ENCODE peak calls at places on chromosomes 7 and 10, in eight cellular contexts. T is Peyer's patch, V is iPS DF 6.9, C is OCI-LY7, B is pancreas, R is GM23338, I is right lobe of liver, P is kidney. N is an unnamed sample. For H3K4me1, the result is how much of the 10 kb centered on the place peaks cover.

GRCh38 chr10:59470570-59470969 is 108.2 kb upstream of the FAM13C start:
- DNase-seq in P (no peak), T (no peak), V (no peak), B (no peak), R (peak), C (no peak), I (no peak), N (no peak)

GRCh38 chr10:90665905-90666662 is 191.8 kb downstream of the HTR7 start:
- DNase-seq in I (no peak), P (no peak), R (peak), B (no peak), T (no peak), C (no peak), V (no peak), N (no peak)

GRCh38 chr10:124339951-124340760 is 78.6 kb downstream of the OAT start:
- DNase-seq in V (no peak), I (no peak), C (no peak), T (peak), R (no peak), P (peak), B (no peak), N (no peak)

GRCh38 chr10:59960751-59961150 is 54.4 kb upstream of the CCDC6 start:
- DNase-seq in C (no peak), B (no peak), P (no peak), T (no peak), V (no peak), R (no peak), I (no peak), N (no peak)

GRCh38 chr7:135512135-135512887 is 2.4 kb upstream of the CNOT4 start:
- DNase-seq in R (peak), T (no peak), B (no peak), I (no peak), P (no peak), C (peak), V (no peak), N (no peak)

GRCh38 chr10:43250925-43251663 is 15.8 kb downstream of the RASGEF1A start:
- DNase-seq in V (no peak), I (peak), T (peak), C (no peak), P (peak), B (no peak), R (no peak), N (peak)

GRCh38 chr10:102230264-102230860 is 4.3 kb downstream of the ELOVL3 start:
- DNase-seq in T (peak), B (peak), C (no peak), P (peak), V (no peak), I (peak), R (peak), N (peak)

GRCh38 chr10:109282510-109282909 is 640.8 kb downstream of the XPNPEP1 start:
- DNase-seq in V (no peak), B (no peak), I (no peak), C (no peak), P (no peak), T (no peak), R (no peak), N (no peak)

GRCh38 chr7:135260930-135261721 is 27.5 kb downstream of the STRA8 start:
- DNase-seq in V (no peak), P (no peak), T (no peak), R (no peak), B (no peak), I (no peak), C (no peak), N (no peak)

GRCh38 chr7:30679664-30680063 is 2.6 kb downstream of the CRHR2 start:
- DNase-seq in R (no peak), C (no peak), P (no peak), B (no peak), T (no peak), I (no peak), V (no peak), N (no peak)

GRCh38 chr10:60429084-60429849 is 39.6 kb upstream of the ANK3 start:
- DNase-seq in P (no peak), C (no peak), I (no peak), V (no peak), B (no peak), R (no peak), T (no peak), N (peak)

GRCh38 chr7:77293046-77293445 is 93.4 kb upstream of the FGL2 start:
- DNase-seq in I (no peak), P (no peak), B (no peak), R (no peak), V (no peak), C (no peak), T (no peak), N (no peak)

GRCh38 chr7:98105942-98106544 is 619 bp upstream of the LMTK2 start:
- DNase-seq in T (peak), R (no peak), P (no peak), B (no peak), V (no peak), I (no peak), C (no peak), N (no peak)

GRCh38 chr7:66307591-66308215 is 102.6 kb downstream of the TPST1 start:
- DNase-seq in R (no peak), I (peak), C (no peak), B (peak), T (no peak), V (no peak), P (no peak), N (no peak)

GRCh38 chr10:119456435-119456810 is 86.1 kb downstream of the RGS10 start:
- DNase-seq in R (no peak), T (no peak), C (no peak), I (no peak), B (no peak), P (peak), V (no peak), N (no peak)

GRCh38 chr10:132897516-132898381 is 44.6 kb downstream of the CFAP46 start:
- DNase-seq in P (peak), T (peak), V (no peak), R (no peak), I (peak), B (no peak), C (no peak), N (no peak)

GRCh38 chr7:8973601-8974000 is 540.2 kb downstream of the NXPH1 start:
- DNase-seq in T (no peak), B (no peak), P (no peak), I (no peak), V (no peak), R (peak), C (no peak), N (no peak)

GRCh38 chr7:43902542-43903054 is 3.8 kb downstream of the URGCP start:
- DNase-seq in V (no peak), T (no peak), B (no peak), I (no peak), R (no peak), C (no peak), P (no peak), N (no peak)

GRCh38 chr10:96918214-96919002 is 86.3 kb downstream of the LCOR start:
- DNase-seq in B (no peak), I (no peak), T (no peak), P (no peak), R (no peak), V (no peak), C (no peak), N (no peak)

GRCh38 chr10:42984761-42985325 is 92.0 kb upstream of the RET start:
- DNase-seq in I (peak), B (no peak), R (no peak), C (no peak), T (peak), V (no peak), P (peak), N (no peak)

DNA sequence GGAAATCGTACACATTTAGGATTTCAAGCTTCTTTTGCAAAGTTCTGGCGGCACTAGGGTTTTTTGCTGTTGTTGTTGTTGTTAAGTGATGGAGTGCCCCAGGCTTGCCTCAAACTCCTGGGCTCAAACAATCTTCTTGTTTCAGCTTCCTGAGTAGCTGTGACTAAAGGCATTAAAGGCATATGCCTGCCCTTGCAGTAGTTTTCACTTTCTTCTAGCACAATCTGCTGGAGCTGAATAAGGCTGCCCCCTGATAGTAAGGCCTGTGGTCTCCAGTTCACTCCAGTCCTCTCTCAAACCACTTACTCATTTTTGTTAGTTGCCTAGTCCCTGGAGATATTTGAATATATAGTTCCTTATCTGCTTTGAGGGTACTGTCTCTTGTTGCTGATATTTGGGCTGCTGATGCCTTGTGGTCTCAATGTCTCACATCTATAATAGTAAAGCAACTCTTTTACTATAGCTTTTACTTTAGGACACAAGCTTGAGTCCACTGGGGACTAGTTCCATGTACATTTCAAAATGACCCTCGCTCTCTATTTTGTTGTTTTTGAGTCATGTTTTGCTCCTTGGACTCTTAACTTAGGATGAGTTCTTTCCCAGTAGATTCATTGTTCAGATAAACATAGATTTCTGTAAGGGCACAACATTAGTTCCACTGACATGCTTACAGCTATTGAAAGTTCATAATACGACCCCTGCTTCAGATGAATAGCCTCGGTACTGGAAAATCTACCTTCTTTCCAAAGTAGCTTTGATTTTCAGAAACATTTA is 25.5 kb downstream of the PHF14 start:
- DNase-seq in I (no peak), B (no peak), C (no peak), V (no peak), P (no peak), R (no peak), T (no peak), N (no peak)
- H3K27ac ChIP-seq in I (no peak), B (no peak), C (no peak), V (no peak), P (no peak), R (peak), T (no peak), N (no peak)

DNA sequence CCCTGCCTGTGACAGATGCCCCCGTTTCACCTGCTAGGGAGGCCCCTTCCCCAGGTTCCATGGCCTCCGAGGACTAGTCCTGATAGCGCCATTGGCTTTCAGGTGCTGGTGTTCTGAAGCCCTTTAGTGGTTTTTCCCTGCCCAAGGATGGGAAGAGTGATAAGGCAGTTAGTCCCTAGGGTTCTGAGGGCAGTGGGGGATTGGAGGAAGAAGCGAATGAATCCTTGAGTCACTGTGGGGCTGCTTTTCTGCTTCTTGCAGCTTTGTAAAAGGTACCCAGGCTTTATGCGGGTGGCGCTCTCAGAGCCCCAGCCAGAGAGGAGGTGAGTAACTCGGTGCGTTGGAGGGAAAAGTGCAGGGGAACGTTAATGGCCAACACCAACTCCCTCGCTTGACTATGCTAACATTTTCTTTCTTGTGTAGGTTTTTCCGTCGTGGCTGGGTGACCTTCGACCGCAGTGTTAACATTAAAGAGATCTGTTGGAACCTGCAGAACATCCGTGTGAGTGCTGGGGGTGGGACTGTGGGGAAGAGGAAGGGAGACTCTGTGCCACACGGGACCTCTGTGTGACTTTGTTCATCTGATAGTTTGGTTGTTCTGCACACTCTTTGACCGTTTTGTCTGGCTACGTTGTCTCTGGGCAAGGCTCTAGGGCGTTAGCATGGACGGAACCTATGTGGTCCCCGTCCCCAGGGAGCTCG is 3.9 kb downstream of the UFSP1 start:
- DNase-seq in I (no peak), P (no peak), R (no peak), T (no peak), C (no peak), V (no peak), B (no peak), N (no peak)
- H3K4me3 ChIP-seq in I (no peak), P (no peak), R (no peak), T (no peak), C (no peak), V (no peak), B (no peak), N (no peak)

DNA sequence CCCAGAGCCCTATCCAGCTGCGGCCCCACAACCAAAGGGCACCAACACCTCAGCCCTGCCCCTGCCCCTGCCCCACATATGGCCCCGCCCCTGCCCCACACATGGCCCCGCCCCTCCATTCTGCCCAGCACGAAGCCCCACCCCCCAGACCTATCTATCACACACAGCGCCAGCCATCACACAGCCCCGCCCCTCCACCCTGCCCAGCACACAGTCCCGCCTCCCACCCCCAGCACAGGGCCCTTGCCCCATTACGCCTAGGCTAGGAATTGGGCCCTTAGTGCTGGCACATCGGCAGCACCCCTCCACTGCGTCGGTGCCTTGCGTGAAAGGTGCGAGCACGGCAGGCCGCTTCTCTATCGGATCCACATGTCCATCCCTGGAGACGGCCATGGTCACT is 126.8 kb downstream of the MAD1L1 start:
- DNase-seq in T (no peak), P (no peak), C (peak), R (peak), B (no peak), V (peak), I (no peak), N (no peak)
- H3K4me1 ChIP-seq in T (under half), P (under half), C (half or more), R (under half), B (under half), V (under half), I (under half), N (under half)

GRCh38 chr10:4050061-4050460 is 265.1 kb upstream of the KLF6 start:
- DNase-seq in R (no peak), P (no peak), I (no peak), C (no peak), B (no peak), V (no peak), T (no peak), N (no peak)

GRCh38 chr10:4048245-4048864 is 263.3 kb upstream of the KLF6 start:
- DNase-seq in P (no peak), T (no peak), V (no peak), B (no peak), R (no peak), C (no peak), I (no peak), N (no peak)

GRCh38 chr10:4051408-4052151 is 266.6 kb upstream of the KLF6 start:
- DNase-seq in V (no peak), P (no peak), B (no peak), I (no peak), R (no peak), T (no peak), C (no peak), N (no peak)

GRCh38 chr10:4053940-4054339 is 268.9 kb upstream of the KLF6 start:
- DNase-seq in P (no peak), R (no peak), C (no peak), B (no peak), T (no peak), I (no peak), V (no peak), N (no peak)

DNA sequence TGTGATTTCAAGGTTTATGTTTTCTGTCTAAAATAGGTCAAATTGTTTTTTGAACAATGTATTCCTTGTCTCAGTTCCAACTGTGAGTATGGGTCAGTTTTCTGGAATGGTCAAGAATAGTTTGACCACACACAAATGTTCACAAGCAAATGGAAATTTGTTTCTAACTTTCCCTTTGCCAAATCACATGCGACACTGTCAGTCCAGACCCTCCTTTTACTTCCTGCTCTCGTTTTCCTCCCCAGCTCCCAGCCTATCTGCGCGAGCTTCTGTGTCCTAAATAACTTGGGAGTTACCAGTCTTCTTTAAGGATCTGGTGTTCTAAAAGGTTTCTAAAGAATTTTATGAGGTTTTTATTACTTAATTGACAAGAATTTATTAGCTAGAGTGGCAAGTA is 266.0 kb upstream of the KLF6 start:
- DNase-seq in T (no peak), P (peak), V (no peak), B (no peak), I (no peak), C (no peak), R (no peak), N (no peak)
- H3K27ac ChIP-seq in T (peak), P (peak), V (no peak), B (no peak), I (peak), C (no peak), R (no peak), N (peak)